ENCODE peak calls at places on chromosome X, in nine cellular contexts. One of them, this sample, is unnamed.

GRCh38 chrX:30065226-30065625 is 150.1 kb upstream of the MAGEB2 start:
- DNase-seq in WERI-Rb-1: no peak
- DNase-seq in uterus: no peak
- DNase-seq in colonic mucosa: no peak
- DNase-seq in OCI-LY7: no peak
- DNase-seq in cardiac muscle cell: no peak
- DNase-seq in hepatocyte: no peak
- DNase-seq in H9: no peak
- DNase-seq in upper lobe of right lung: no peak
- DNase-seq in this sample: no peak

GRCh38 chrX:17007134-17007768 is 60.8 kb downstream of the REPS2 start:
- DNase-seq in WERI-Rb-1: peak
- DNase-seq in uterus: no peak
- DNase-seq in colonic mucosa: no peak
- DNase-seq in OCI-LY7: peak
- DNase-seq in cardiac muscle cell: peak
- DNase-seq in hepatocyte: no peak
- DNase-seq in H9: peak
- DNase-seq in upper lobe of right lung: no peak
- DNase-seq in this sample: no peak

GRCh38 chrX:100264200-100264599 is 145.9 kb downstream of the PCDH19 start:
- DNase-seq in WERI-Rb-1: no peak
- DNase-seq in uterus: no peak
- DNase-seq in colonic mucosa: no peak
- DNase-seq in OCI-LY7: no peak
- DNase-seq in cardiac muscle cell: no peak
- DNase-seq in hepatocyte: no peak
- DNase-seq in H9: no peak
- DNase-seq in upper lobe of right lung: no peak
- DNase-seq in this sample: no peak

GRCh38 chrX:12946838-12947544 is 27.9 kb upstream of the TMSB4X start:
- DNase-seq in WERI-Rb-1: peak
- DNase-seq in uterus: peak
- DNase-seq in colonic mucosa: peak
- DNase-seq in OCI-LY7: peak
- DNase-seq in cardiac muscle cell: peak
- DNase-seq in hepatocyte: peak
- DNase-seq in H9: peak
- DNase-seq in upper lobe of right lung: no peak
- DNase-seq in this sample: peak

GRCh38 chrX:68196939-68197791 is 236.1 kb downstream of the OPHN1 start:
- DNase-seq in WERI-Rb-1: peak
- DNase-seq in uterus: peak
- DNase-seq in colonic mucosa: peak
- DNase-seq in OCI-LY7: peak
- DNase-seq in cardiac muscle cell: peak
- DNase-seq in hepatocyte: peak
- DNase-seq in H9: peak
- DNase-seq in upper lobe of right lung: no peak
- DNase-seq in this sample: peak

GRCh38 chrX:28010875-28011274 is 29.6 kb upstream of the DCAF8L1 start:
- DNase-seq in WERI-Rb-1: no peak
- DNase-seq in uterus: no peak
- DNase-seq in colonic mucosa: no peak
- DNase-seq in OCI-LY7: no peak
- DNase-seq in cardiac muscle cell: no peak
- DNase-seq in hepatocyte: no peak
- DNase-seq in H9: no peak
- DNase-seq in upper lobe of right lung: no peak
- DNase-seq in this sample: no peak

GRCh38 chrX:8738588-8739189 is 6.8 kb upstream of the ANOS1 start:
- DNase-seq in WERI-Rb-1: peak
- DNase-seq in uterus: no peak
- DNase-seq in colonic mucosa: peak
- DNase-seq in OCI-LY7: peak
- DNase-seq in cardiac muscle cell: peak
- DNase-seq in hepatocyte: peak
- DNase-seq in H9: no peak
- DNase-seq in upper lobe of right lung: no peak
- DNase-seq in this sample: no peak

GRCh38 chrX:107725761-107726555 is 49.6 kb downstream of the TSC22D3 start:
- DNase-seq in WERI-Rb-1: no peak
- DNase-seq in uterus: no peak
- DNase-seq in colonic mucosa: no peak
- DNase-seq in OCI-LY7: no peak
- DNase-seq in cardiac muscle cell: no peak
- DNase-seq in hepatocyte: no peak
- DNase-seq in H9: no peak
- DNase-seq in upper lobe of right lung: no peak
- DNase-seq in this sample: peak

GRCh38 chrX:150363561-150364346 is 637 bp downstream of the MAMLD1 start:
- DNase-seq in WERI-Rb-1: no peak
- DNase-seq in uterus: peak
- DNase-seq in colonic mucosa: no peak
- DNase-seq in OCI-LY7: no peak
- DNase-seq in cardiac muscle cell: peak
- DNase-seq in hepatocyte: peak
- DNase-seq in H9: peak
- DNase-seq in upper lobe of right lung: peak
- DNase-seq in this sample: peak

GRCh38 chrX:72402614-72403013 is 96.9 kb upstream of the CITED1 start:
- DNase-seq in WERI-Rb-1: no peak
- DNase-seq in uterus: no peak
- DNase-seq in colonic mucosa: no peak
- DNase-seq in OCI-LY7: no peak
- DNase-seq in cardiac muscle cell: no peak
- DNase-seq in hepatocyte: no peak
- DNase-seq in H9: no peak
- DNase-seq in upper lobe of right lung: no peak
- DNase-seq in this sample: no peak

GRCh38 chrX:9519546-9520210 is 54.8 kb downstream of the TBL1X start:
- DNase-seq in WERI-Rb-1: no peak
- DNase-seq in uterus: peak
- DNase-seq in colonic mucosa: no peak
- DNase-seq in OCI-LY7: no peak
- DNase-seq in cardiac muscle cell: peak
- DNase-seq in hepatocyte: peak
- DNase-seq in H9: no peak
- DNase-seq in upper lobe of right lung: no peak
- DNase-seq in this sample: no peak

GRCh38 chrX:125742811-125743210 is 423.1 kb downstream of the TEX13C start:
- DNase-seq in WERI-Rb-1: no peak
- DNase-seq in uterus: no peak
- DNase-seq in colonic mucosa: no peak
- DNase-seq in OCI-LY7: no peak
- DNase-seq in cardiac muscle cell: no peak
- DNase-seq in hepatocyte: no peak
- DNase-seq in H9: no peak
- DNase-seq in upper lobe of right lung: no peak
- DNase-seq in this sample: no peak

GRCh38 chrX:37785569-37785968 is 5.7 kb downstream of the CYBB start:
- DNase-seq in WERI-Rb-1: no peak
- DNase-seq in uterus: no peak
- DNase-seq in colonic mucosa: no peak
- DNase-seq in OCI-LY7: no peak
- DNase-seq in cardiac muscle cell: no peak
- DNase-seq in hepatocyte: no peak
- DNase-seq in H9: no peak
- DNase-seq in upper lobe of right lung: no peak
- DNase-seq in this sample: peak

GRCh38 chrX:116872931-116873330 is 410.2 kb upstream of the CT83 start:
- DNase-seq in WERI-Rb-1: no peak
- DNase-seq in uterus: no peak
- DNase-seq in colonic mucosa: no peak
- DNase-seq in OCI-LY7: no peak
- DNase-seq in cardiac muscle cell: no peak
- DNase-seq in hepatocyte: no peak
- DNase-seq in H9: no peak
- DNase-seq in upper lobe of right lung: no peak
- DNase-seq in this sample: no peak

DNA sequence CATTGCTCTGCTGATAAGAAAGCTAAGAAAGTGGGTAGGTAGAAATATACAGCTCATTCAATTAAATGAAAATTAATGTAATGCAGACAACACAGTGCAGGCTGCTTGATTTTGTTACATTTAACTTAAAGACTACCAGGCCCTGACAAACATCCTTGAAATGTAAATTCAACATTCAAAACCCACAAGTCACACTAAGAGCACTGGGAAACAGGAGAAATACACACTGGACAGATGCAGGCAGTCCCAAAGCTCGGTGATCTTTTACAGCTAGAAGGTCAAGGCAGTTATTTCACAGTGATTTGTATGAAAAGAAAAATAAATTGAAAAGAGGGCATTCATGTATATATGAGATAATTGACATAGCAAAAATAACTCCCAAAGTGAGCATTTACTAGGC is 94.3 kb upstream of the PLAC1 start:
- DNase-seq in WERI-Rb-1: no peak
- DNase-seq in uterus: no peak
- DNase-seq in colonic mucosa: no peak
- DNase-seq in OCI-LY7: no peak
- DNase-seq in cardiac muscle cell: no peak
- DNase-seq in hepatocyte: no peak
- DNase-seq in H9: no peak
- DNase-seq in upper lobe of right lung: no peak
- DNase-seq in this sample: no peak
- H3K27ac ChIP-seq in WERI-Rb-1: peak
- H3K27ac ChIP-seq in uterus: no peak
- H3K27ac ChIP-seq in colonic mucosa: no peak
- H3K27ac ChIP-seq in OCI-LY7: no peak
- H3K27ac ChIP-seq in cardiac muscle cell: no peak
- H3K27ac ChIP-seq in hepatocyte: peak
- H3K27ac ChIP-seq in H9: no peak
- H3K27ac ChIP-seq in upper lobe of right lung: no peak
- H3K27ac ChIP-seq in this sample: no peak

GRCh38 chrX:137353404-137353803 is 212.5 kb upstream of the ZIC3 start:
- DNase-seq in WERI-Rb-1: no peak
- DNase-seq in uterus: no peak
- DNase-seq in colonic mucosa: no peak
- DNase-seq in OCI-LY7: no peak
- DNase-seq in cardiac muscle cell: no peak
- DNase-seq in hepatocyte: no peak
- DNase-seq in H9: no peak
- DNase-seq in upper lobe of right lung: no peak
- DNase-seq in this sample: no peak

GRCh38 chrX:137354851-137355250 is 211.1 kb upstream of the ZIC3 start:
- DNase-seq in WERI-Rb-1: no peak
- DNase-seq in uterus: no peak
- DNase-seq in colonic mucosa: no peak
- DNase-seq in OCI-LY7: no peak
- DNase-seq in cardiac muscle cell: no peak
- DNase-seq in hepatocyte: no peak
- DNase-seq in H9: no peak
- DNase-seq in upper lobe of right lung: no peak
- DNase-seq in this sample: no peak

DNA sequence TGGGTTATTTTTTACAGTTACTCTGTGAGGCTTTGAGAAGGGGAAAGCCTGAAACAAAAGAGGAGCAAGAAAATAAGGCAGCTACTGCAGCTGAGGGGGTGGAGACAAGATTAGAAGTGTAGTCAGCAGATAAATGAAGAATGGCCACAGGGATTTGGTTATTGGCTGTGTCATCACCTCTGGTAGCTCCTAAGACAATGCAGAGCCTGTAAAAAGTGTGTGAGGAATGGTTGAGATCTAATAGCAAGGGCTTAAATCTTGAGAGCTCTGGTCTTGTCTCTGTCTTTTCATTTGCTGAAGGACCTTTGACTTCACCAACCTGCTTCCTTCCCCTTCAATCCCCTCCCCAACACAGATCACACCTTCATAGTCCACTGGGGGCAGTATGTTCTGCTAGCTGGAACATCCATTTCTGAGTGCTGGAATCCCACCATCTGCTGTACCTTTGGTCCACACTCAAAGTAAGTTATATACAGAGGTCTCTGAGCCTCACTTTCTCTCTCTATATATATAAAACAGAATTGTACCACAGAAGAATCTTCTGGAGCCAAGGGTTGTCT is 213.7 kb upstream of the ZIC3 start:
- DNase-seq in WERI-Rb-1: no peak
- DNase-seq in uterus: no peak
- DNase-seq in colonic mucosa: no peak
- DNase-seq in OCI-LY7: peak
- DNase-seq in cardiac muscle cell: no peak
- DNase-seq in hepatocyte: no peak
- DNase-seq in H9: no peak
- DNase-seq in upper lobe of right lung: no peak
- DNase-seq in this sample: no peak
- TF ChIP-seq CTCF in WERI-Rb-1: peak
- TF ChIP-seq CTCF in uterus: no peak
- TF ChIP-seq CTCF in colonic mucosa: no peak
- TF ChIP-seq CTCF in OCI-LY7: peak
- TF ChIP-seq CTCF in cardiac muscle cell: no peak
- TF ChIP-seq CTCF in hepatocyte: no peak
- TF ChIP-seq CTCF in H9: peak
- TF ChIP-seq CTCF in upper lobe of right lung: no peak
- TF ChIP-seq CTCF in this sample: no peak

DNA sequence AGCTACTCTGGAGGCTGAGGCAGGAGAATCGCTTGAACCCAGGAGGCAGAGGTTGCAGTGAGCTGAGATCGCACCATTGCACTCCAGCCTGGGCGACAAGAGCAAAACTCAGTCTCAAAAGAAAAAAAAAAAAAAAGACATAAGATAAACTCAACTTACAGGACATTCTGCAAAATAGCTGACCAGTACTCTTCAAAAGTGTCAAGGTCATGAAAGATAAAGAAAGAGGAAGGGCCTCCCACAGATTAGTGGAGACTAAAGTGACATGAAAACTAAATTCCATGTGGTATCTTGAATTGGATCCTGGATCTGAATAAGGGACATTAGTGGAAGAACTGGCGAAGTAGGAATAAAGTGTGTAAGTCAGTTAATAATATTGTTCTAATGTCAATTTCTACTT is 63.3 kb downstream of the ZNF182 start:
- DNase-seq in WERI-Rb-1: no peak
- DNase-seq in uterus: no peak
- DNase-seq in colonic mucosa: no peak
- DNase-seq in OCI-LY7: no peak
- DNase-seq in cardiac muscle cell: no peak
- DNase-seq in hepatocyte: no peak
- DNase-seq in H9: no peak
- DNase-seq in upper lobe of right lung: no peak
- DNase-seq in this sample: no peak
- H3K27ac ChIP-seq in WERI-Rb-1: no peak
- H3K27ac ChIP-seq in uterus: no peak
- H3K27ac ChIP-seq in colonic mucosa: no peak
- H3K27ac ChIP-seq in OCI-LY7: no peak
- H3K27ac ChIP-seq in cardiac muscle cell: no peak
- H3K27ac ChIP-seq in hepatocyte: no peak
- H3K27ac ChIP-seq in H9: no peak
- H3K27ac ChIP-seq in upper lobe of right lung: no peak
- H3K27ac ChIP-seq in this sample: no peak

DNA sequence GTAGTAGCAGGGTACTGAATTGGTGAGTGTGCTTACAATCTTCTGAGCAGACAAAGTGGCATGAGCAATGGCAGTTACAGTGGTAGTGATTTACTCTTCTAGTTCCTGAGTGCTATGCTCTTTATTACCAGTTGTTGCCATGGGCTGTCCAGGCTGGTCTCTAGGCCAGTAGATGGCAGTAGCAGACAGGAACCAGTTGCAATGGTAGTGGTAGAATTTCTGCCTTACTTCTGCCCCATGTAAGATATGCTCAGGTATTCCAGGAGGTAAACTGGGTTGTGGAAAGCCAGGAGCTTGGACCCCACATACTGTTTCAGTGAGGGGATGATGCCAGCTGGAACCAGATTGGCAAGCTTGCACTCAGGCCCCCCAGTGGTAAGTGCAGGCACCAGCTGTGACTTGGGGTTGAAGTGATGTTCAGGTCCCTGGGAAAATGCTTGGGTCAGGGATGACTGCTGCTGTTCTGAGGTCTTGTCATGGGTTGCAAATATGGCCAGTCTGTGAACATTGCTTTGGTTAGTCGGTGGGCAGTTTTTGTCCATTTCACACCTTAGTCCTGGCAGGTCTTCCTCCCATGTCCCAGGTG is 63.0 kb upstream of the ZXDB start:
- DNase-seq in WERI-Rb-1: no peak
- DNase-seq in uterus: no peak
- DNase-seq in colonic mucosa: peak
- DNase-seq in OCI-LY7: peak
- DNase-seq in cardiac muscle cell: peak
- DNase-seq in hepatocyte: peak
- DNase-seq in H9: peak
- DNase-seq in upper lobe of right lung: no peak
- DNase-seq in this sample: no peak
- TF ChIP-seq CTCF in WERI-Rb-1: peak
- TF ChIP-seq CTCF in uterus: no peak
- TF ChIP-seq CTCF in colonic mucosa: no peak
- TF ChIP-seq CTCF in OCI-LY7: peak
- TF ChIP-seq CTCF in cardiac muscle cell: no peak
- TF ChIP-seq CTCF in hepatocyte: peak
- TF ChIP-seq CTCF in H9: peak
- TF ChIP-seq CTCF in upper lobe of right lung: peak
- TF ChIP-seq CTCF in this sample: peak